ENCODE peak calls at places on chromosomes 13 and 19, in eight cellular contexts. X is NCI-H1105 treated with DMSO at 0.1 percent for 48 hours; V is right lobe of liver; Q is midbrain; G is lower leg skin; B is NCI-H1048; M is endothelial cell; Z is stimulated activated CD4-positive, alpha-beta T cell treated with anti-CD3 and anti-CD28 coated beads, Interleukin-4, amount 100 ng/mL, for 24 hours. D is an unnamed sample.

GRCh38 chr19:2770055-2771013 is 12.7 kb downstream of the SGTA start:
- DNase-seq in X (no peak), V (no peak), Q (peak), G (no peak), B (no peak), M (no peak), Z (no peak), D (no peak)

GRCh38 chr13:113649212-113649611 is 8.8 kb downstream of the ATP4B start:
- DNase-seq in X (no peak), V (peak), Q (no peak), G (no peak), B (no peak), M (no peak), Z (no peak), D (no peak)

GRCh38 chr13:21138561-21138960 is 37.8 kb downstream of the SKA3 start:
- DNase-seq in X (no peak), V (no peak), Q (no peak), G (no peak), B (no peak), M (no peak), Z (no peak), D (no peak)

GRCh38 chr13:83350569-83350968 is 531.7 kb downstream of the SLITRK1 start:
- DNase-seq in X (no peak), V (no peak), Q (no peak), G (no peak), B (no peak), M (no peak), Z (no peak), D (no peak)

GRCh38 chr19:11355160-11356073 is at the start of gene PLPPR2:
- DNase-seq in X (peak), V (peak), Q (peak), G (peak), B (peak), M (peak), Z (peak), D (peak)

GRCh38 chr13:73411067-73411809 is 352.4 kb downstream of the KLF5 start:
- DNase-seq in X (no peak), V (no peak), Q (no peak), G (no peak), B (no peak), M (no peak), Z (no peak), D (no peak)

GRCh38 chr13:94710881-94711560 is 1.3 kb downstream of the SOX21 start:
- DNase-seq in X (peak), V (no peak), Q (peak), G (no peak), B (no peak), M (peak), Z (no peak), D (peak)

GRCh38 chr19:2219726-2220125 is 16.4 kb downstream of the PLEKHJ1 start:
- DNase-seq in X (no peak), V (no peak), Q (no peak), G (no peak), B (no peak), M (no peak), Z (no peak), D (no peak)

GRCh38 chr13:30908416-30908980 is 2.4 kb downstream of the MEDAG start:
- DNase-seq in X (no peak), V (no peak), Q (no peak), G (no peak), B (peak), M (no peak), Z (no peak), D (peak)

GRCh38 chr13:110538632-110539031 is 22.9 kb downstream of the RAB20 start:
- DNase-seq in X (no peak), V (no peak), Q (no peak), G (no peak), B (no peak), M (peak), Z (no peak), D (no peak)

GRCh38 chr19:18167011-18167410 is 6.6 kb upstream of the IFI30 start:
- DNase-seq in X (no peak), V (no peak), Q (no peak), G (no peak), B (no peak), M (no peak), Z (no peak), D (no peak)

GRCh38 chr13:94119360-94119936 is 360.0 kb downstream of the DCT start:
- DNase-seq in X (no peak), V (peak), Q (no peak), G (no peak), B (no peak), M (no peak), Z (no peak), D (no peak)

GRCh38 chr13:72727417-72728289 is at the start of the genes BORA and MZT1:
- DNase-seq in X (peak), V (peak), Q (peak), G (peak), B (peak), M (peak), Z (peak), D (peak)

GRCh38 chr19:8161135-8161646 is 11.8 kb upstream of the FBN3 start:
- DNase-seq in X (no peak), V (no peak), Q (no peak), G (no peak), B (peak), M (no peak), Z (no peak), D (no peak)

GRCh38 chr13:76637651-76638111 is 248.5 kb downstream of the KCTD12 start:
- DNase-seq in X (no peak), V (no peak), Q (no peak), G (no peak), B (no peak), M (no peak), Z (no peak), D (no peak)

GRCh38 chr13:104586010-104586746 is 1520.0 kb upstream of the SLC10A2 start:
- DNase-seq in X (peak), V (no peak), Q (no peak), G (no peak), B (no peak), M (no peak), Z (no peak), D (no peak)

GRCh38 chr19:43501661-43502418 is 2.7 kb downstream of the PHLDB3 start:
- DNase-seq in X (no peak), V (no peak), Q (no peak), G (no peak), B (no peak), M (peak), Z (no peak), D (no peak)

GRCh38 chr13:30618186-30618937 is 642 bp downstream of the USPL1 start:
- DNase-seq in X (no peak), V (peak), Q (peak), G (no peak), B (no peak), M (no peak), Z (peak), D (peak)

GRCh38 chr13:105735269-105735668 is 800.2 kb downstream of the EFNB2 start:
- DNase-seq in X (peak), V (no peak), Q (no peak), G (no peak), B (no peak), M (no peak), Z (no peak), D (no peak)

GRCh38 chr19:6828698-6829633 is 56.5 kb downstream of the VAV1 start:
- DNase-seq in X (no peak), V (no peak), Q (no peak), G (no peak), B (peak), M (no peak), Z (peak), D (no peak)